ENCODE peak calls at places on chromosomes 12 and 14, in nine cellular contexts. Z, P, T, S, D, C, A, K and N are unnamed samples.

GRCh38 chr14:99524804-99525698 is 43.8 kb downstream of the CCNK start:
- DNase-seq in K (peak; percentile 55), S (no peak), T (no peak), Z (peak; percentile 69), D (peak; percentile 60), A (peak; percentile 38), P (peak; percentile 78), C (peak; percentile 13), N (peak; percentile 34)

GRCh38 chr12:8554451-8555195 is 13.9 kb upstream of the CLEC4E start:
- DNase-seq in K (no peak), C (no peak), S (no peak), T (no peak), D (no peak), P (peak; percentile 31), A (no peak), Z (peak; percentile 22), N (no peak)

GRCh38 chr12:14454098-14454907 is 88.8 kb downstream of the ATF7IP start:
- DNase-seq in Z (peak; percentile 35), S (peak; percentile 61), D (no peak), A (no peak), T (peak; percentile 86), P (peak; percentile 45), C (no peak), K (no peak), N (no peak)

GRCh38 chr14:78259831-78260230 is 89.7 kb downstream of the NRXN3 start:
- DNase-seq in T (no peak), C (no peak), Z (no peak), K (no peak), D (no peak), S (no peak), A (no peak), P (peak; percentile 9), N (no peak)

GRCh38 chr12:92065018-92065499 is 80.6 kb downstream of the BTG1 start:
- DNase-seq in A (peak; percentile 26), D (peak; percentile 52), Z (peak; percentile 26), S (no peak), P (peak; percentile 53), C (no peak), T (no peak), K (no peak), N (peak; percentile 50)

GRCh38 chr14:68503186-68503825 is 289.6 kb downstream of the ZFP36L1 start:
- DNase-seq in D (no peak), Z (no peak), P (no peak), C (no peak), S (no peak), T (no peak), K (no peak), A (no peak), N (no peak)

GRCh38 chr12:70843363-70843762 is 77.2 kb downstream of the PTPRR start:
- DNase-seq in P (no peak), A (no peak), Z (no peak), K (no peak), D (no peak), S (no peak), C (no peak), T (no peak), N (no peak)

GRCh38 chr12:9668141-9669018 is 1.1 kb upstream of the CLEC2D start:
- DNase-seq in K (no peak), S (no peak), P (peak; percentile 40), Z (no peak), A (no peak), T (no peak), C (no peak), D (no peak), N (no peak)

DNA sequence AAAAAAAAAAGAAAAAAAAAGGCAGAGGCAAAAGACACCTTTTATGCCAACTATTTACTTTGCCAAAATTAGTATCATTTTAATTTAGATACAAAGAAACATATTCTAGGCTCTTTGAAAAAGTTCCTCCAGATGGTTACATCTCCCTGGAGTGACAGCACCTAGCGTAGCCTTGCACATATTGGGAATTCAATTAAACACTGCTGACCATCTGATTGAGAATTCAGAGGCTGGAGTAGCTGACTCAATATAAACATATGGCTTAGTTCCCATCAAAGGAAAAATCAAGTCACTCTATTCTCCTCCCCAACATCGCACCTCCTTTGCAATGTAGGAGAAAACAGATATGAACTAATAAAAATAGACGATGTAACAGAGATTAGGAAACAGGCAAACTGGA is 36.4 kb downstream of the ANKS1B start:
- DNase-seq in S (no peak), D (no peak), T (no peak), A (no peak), K (no peak), P (no peak), C (no peak), Z (no peak), N (no peak)
- H3K4me1 ChIP-seq in S (no peaks in the 10 kb centered on the region), D (no peaks in the 10 kb centered on the region), T (no peaks in the 10 kb centered on the region), A (no peaks in the 10 kb centered on the region), K (no peaks in the 10 kb centered on the region), P (no peaks in the 10 kb centered on the region), C (no peaks in the 10 kb centered on the region), Z (no peaks in the 10 kb centered on the region), N (no peaks in the 10 kb centered on the region)

DNA sequence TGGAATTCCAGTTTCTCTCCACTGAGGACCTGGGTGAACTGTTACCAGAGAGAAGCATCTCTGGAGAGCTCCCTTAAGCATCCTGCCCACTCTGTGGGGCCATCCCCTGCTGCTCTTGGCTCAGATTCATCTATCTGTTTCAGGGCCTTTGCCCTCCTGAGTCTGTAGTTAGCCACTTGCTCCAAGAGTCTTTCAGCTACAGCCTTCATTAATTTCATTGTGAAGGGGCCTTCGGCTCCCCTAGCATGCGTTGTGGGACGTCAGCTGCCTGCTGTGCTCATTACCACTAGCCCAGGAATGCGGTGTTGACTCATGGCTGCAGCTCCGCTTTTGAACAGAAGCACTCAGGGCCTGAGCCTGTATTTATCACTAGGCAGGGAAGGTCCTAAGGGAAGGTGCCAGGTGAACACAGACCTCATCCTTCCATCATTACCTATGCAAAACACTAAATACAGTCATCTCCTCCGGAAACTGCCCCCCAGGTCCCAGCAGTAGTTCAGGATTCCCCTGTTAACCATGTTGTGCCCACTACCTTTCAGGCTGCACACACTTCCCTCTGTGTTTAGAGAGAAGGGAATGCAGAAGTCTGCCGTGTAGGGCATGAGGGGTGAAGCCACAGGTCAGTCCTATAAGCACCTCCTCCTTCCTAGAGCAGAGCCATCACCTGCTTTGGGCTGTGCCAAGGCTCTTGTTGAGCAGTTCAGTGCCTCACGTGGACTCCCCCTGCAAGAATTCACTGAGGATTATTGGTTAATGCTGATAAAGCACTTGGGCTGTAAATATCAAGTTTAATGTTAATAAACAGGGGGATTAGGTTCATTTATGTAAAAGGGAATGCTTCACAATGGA is 191.4 kb downstream of the CACNA1C start:
- DNase-seq in T (peak; percentile 80), K (no peak), S (peak; percentile 33), P (peak; percentile 95), Z (peak; percentile 76), C (no peak), D (no peak), A (peak; percentile 34), N (no peak)
- H3K27me3 ChIP-seq in T (no peaks in the 10 kb centered on the region), K (no peaks in the 10 kb centered on the region), S (no peaks in the 10 kb centered on the region), P (no peaks in the 10 kb centered on the region), Z (no peaks in the 10 kb centered on the region), C (no peaks in the 10 kb centered on the region), D (no peaks in the 10 kb centered on the region), A (no peaks in the 10 kb centered on the region), N (no peaks in the 10 kb centered on the region)

GRCh38 chr12:57220770-57221168 is 4.2 kb downstream of the NXPH4 start:
- DNase-seq in C (no peak), Z (no peak), P (no peak), A (no peak), D (no peak), S (no peak), K (no peak), T (no peak), N (no peak)

GRCh38 chr12:57222286-57223190 is 5.9 kb downstream of the NXPH4 start:
- DNase-seq in A (no peak), K (no peak), D (no peak), S (no peak), P (no peak), C (no peak), T (no peak), Z (no peak), N (no peak)

GRCh38 chr12:57219993-57220728 is 3.6 kb downstream of the NXPH4 start:
- DNase-seq in C (no peak), D (no peak), Z (no peak), P (no peak), T (no peak), K (no peak), S (no peak), A (no peak), N (no peak)

GRCh38 chr12:57219205-57219992 is 2.8 kb downstream of the NXPH4 start:
- DNase-seq in D (no peak), T (no peak), K (no peak), A (no peak), S (no peak), P (no peak), C (no peak), Z (no peak), N (no peak)

DNA sequence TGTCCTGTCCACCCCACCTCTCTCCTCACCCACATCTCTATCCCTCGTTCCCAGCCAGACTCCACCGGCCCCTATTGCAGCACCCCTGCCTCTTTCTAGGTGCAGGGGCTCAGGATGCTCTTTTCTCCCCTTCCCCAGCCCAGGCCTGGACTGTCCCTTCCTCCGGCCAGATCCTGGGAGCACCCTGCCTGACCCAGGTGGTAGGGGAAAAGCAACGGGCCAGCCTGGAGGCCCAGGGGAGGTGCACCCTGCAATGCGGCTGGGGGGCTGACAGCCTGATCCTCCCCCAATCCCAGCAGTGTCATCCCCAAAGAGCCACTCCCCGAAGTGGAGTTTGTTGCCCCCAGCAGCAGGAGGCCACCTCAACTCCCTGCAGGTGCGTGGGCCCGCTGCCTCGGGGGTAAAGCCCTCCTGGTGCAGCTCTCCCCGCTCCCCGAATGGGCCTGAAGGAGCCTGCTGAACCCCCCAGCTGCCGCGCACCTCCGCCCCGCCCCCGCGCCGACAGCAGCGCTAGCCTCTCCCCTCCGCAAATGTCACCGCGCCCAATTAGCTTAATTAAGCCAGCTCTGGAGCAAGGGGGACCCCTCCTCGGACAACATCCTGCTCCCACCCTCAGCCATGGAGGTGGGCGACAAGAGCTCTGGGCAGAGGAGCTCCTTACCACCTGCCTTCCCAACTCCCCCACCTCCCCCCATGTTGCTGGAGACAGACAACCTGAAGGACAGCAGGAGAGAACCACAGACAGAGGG is 4.7 kb downstream of the NXPH4 start:
- DNase-seq in T (no peak), S (no peak), P (no peak), A (no peak), D (no peak), K (no peak), C (no peak), Z (no peak), N (no peak)
- H3K4me1 ChIP-seq in T (no peaks in the 10 kb centered on the region), S (peaks cover 16% of the 10 kb centered on the region), P (peaks cover 5% of the 10 kb centered on the region), A (peaks cover 14% of the 10 kb centered on the region), D (peaks cover 12% of the 10 kb centered on the region), K (no peaks in the 10 kb centered on the region), C (peaks cover 22% of the 10 kb centered on the region), Z (peaks cover 36% of the 10 kb centered on the region), N (peaks cover 12% of the 10 kb centered on the region)

GRCh38 chr12:57049047-57049446 is 882 bp downstream of the MYO1A start:
- DNase-seq in D (no peak), Z (no peak), T (no peak), K (no peak), A (peak; percentile 76), C (no peak), P (no peak), S (no peak), N (no peak)

GRCh38 chr12:57046947-57047890 is 2.7 kb downstream of the MYO1A start:
- DNase-seq in S (no peak), D (no peak), T (no peak), K (no peak), P (no peak), Z (no peak), A (no peak), C (no peak), N (no peak)

GRCh38 chr12:57047981-57048380 is 1.9 kb downstream of the MYO1A start:
- DNase-seq in A (no peak), Z (no peak), T (no peak), D (no peak), P (peak; percentile 28), S (no peak), C (no peak), K (no peak), N (no peak)

GRCh38 chr12:57049890-57050289 is at the start of gene MYO1A:
- DNase-seq in A (peak; percentile 76), C (no peak), S (no peak), T (no peak), K (no peak), Z (peak; percentile 51), P (peak; percentile 50), D (peak; percentile 34), N (no peak)

DNA sequence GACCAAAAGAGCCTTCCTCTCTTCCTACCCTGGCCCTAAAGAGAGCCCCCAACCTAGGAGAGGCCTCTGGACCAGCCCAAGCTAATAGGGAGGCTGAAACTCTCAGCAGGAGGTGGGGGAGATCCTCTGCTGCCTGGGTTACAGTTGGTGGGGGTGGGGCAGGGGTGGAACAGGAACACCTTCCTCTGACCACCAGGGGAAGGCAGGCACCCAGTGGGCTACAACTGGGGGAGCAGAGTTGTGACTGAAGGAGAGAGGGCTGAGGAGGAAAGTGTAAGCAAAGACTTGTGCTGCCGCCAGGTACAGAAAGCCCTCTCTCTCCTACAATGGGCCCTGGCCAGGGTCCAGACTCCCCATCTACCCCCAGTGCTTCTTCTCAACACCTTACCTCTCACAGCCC is 1.5 kb downstream of the MYO1A start:
- DNase-seq in D (no peak), P (no peak), A (no peak), S (no peak), C (no peak), K (no peak), T (no peak), Z (no peak), N (no peak)
- H3K27me3 ChIP-seq in D (no peaks in the 10 kb centered on the region), P (peaks cover 5% of the 10 kb centered on the region), A (no peaks in the 10 kb centered on the region), S (no peaks in the 10 kb centered on the region), C (peaks cover 41% of the 10 kb centered on the region), K (no peaks in the 10 kb centered on the region), T (no peaks in the 10 kb centered on the region), Z (no peaks in the 10 kb centered on the region), N (no peaks in the 10 kb centered on the region)